ENCODE peak calls at places on chromosomes 5 and 9, in six cellular contexts. P is psoas muscle, E is fibroblast of mammary gland, K is type B pancreatic cell, I is PC-3, Z is heart right ventricle. X is an unnamed sample.

GRCh38 chr9:111868475-111868874 is 28.1 kb upstream of the UGCG start:
- DNase-seq in K (no peak), Z (no peak), E (no peak), P (no peak), I (no peak), X (no peak)

GRCh38 chr5:3123763-3124157 is 372.3 kb upstream of the IRX2 start:
- DNase-seq in K (no peak), E (no peak), I (no peak), Z (no peak), P (no peak), X (no peak)

GRCh38 chr9:136103651-136104487 is 8.8 kb upstream of the NACC2 start:
- DNase-seq in I (no peak), E (no peak), Z (no peak), P (no peak), K (no peak), X (no peak)

GRCh38 chr5:147481376-147481775 is 28.5 kb downstream of the DPYSL3 start:
- DNase-seq in E (peak), P (no peak), I (no peak), Z (no peak), K (no peak), X (no peak)

GRCh38 chr9:98781588-98782383 is 14.6 kb downstream of the ANKS6 start:
- DNase-seq in E (no peak), K (no peak), I (peak), P (no peak), Z (no peak), X (no peak)

GRCh38 chr9:12859704-12860251 is 85.0 kb downstream of the LURAP1L start:
- DNase-seq in E (peak), I (peak), Z (no peak), P (no peak), K (no peak), X (no peak)

GRCh38 chr9:7186175-7186574 is 428.4 kb downstream of the KDM4C start:
- DNase-seq in Z (no peak), I (peak), E (peak), P (no peak), K (no peak), X (no peak)

GRCh38 chr5:10601246-10602030 is 37.6 kb downstream of the ANKRD33B start:
- DNase-seq in Z (peak), I (peak), K (peak), P (peak), E (peak), X (peak)

GRCh38 chr5:173736374-173736773 is 119.9 kb upstream of the BOD1 start:
- DNase-seq in E (no peak), P (no peak), Z (no peak), I (no peak), K (no peak), X (no peak)

GRCh38 chr5:170836226-170836625 is 25.6 kb upstream of the RANBP17 start:
- DNase-seq in I (peak), P (no peak), Z (no peak), K (no peak), E (no peak), X (no peak)